ENCODE peak calls at places on chromosomes 6 and 20, in eight cellular contexts. X is AG09309, O is AG04449, W is GM12865, Y is tibial nerve, F is lower leg skin, H is cardiac fibroblast, R is HCT116. A is an unnamed sample.

GRCh38 chr20:58832442-58832841 is 18.3 kb downstream of the GNAS-AS1 start:
- DNase-seq in R (no peak), Y (no peak), O (no peak), W (no peak), X (no peak), F (no peak), H (no peak), A (no peak)

GRCh38 chr6:74745670-74746069 is 460.2 kb downstream of the COL12A1 start:
- DNase-seq in R (no peak), O (no peak), F (no peak), H (no peak), X (no peak), W (no peak), Y (no peak), A (no peak)

GRCh38 chr6:157994126-157994795 is 12.6 kb downstream of the SYNJ2 start:
- DNase-seq in X (no peak), R (no peak), Y (no peak), O (no peak), H (no peak), F (no peak), W (no peak), A (no peak)

GRCh38 chr6:32416031-32416430 is 9.1 kb upstream of the BTNL2 start:
- DNase-seq in H (peak), O (no peak), W (no peak), R (no peak), Y (no peak), F (no peak), X (no peak), A (no peak)

GRCh38 chr6:52877168-52877567 is 32.3 kb downstream of the GSTA3 start:
- DNase-seq in W (no peak), F (no peak), X (peak), H (peak), R (peak), O (peak), Y (no peak), A (no peak)

GRCh38 chr6:159151266-159151855 is 17.8 kb upstream of the FNDC1 start:
- DNase-seq in X (no peak), O (no peak), F (no peak), H (peak), Y (no peak), R (peak), W (peak), A (no peak)

GRCh38 chr6:110520188-110520956 is 44.0 kb upstream of the SLC22A16 start:
- DNase-seq in X (no peak), Y (no peak), H (no peak), W (no peak), O (no peak), F (no peak), R (no peak), A (no peak)

GRCh38 chr6:113690255-113690956 is 166.7 kb upstream of the MARCKS start:
- DNase-seq in R (no peak), H (peak), F (no peak), O (peak), X (peak), W (peak), Y (no peak), A (peak)

GRCh38 chr6:100209323-100210137 is 215.5 kb upstream of the MCHR2 start:
- DNase-seq in F (no peak), Y (no peak), H (peak), R (no peak), X (no peak), W (no peak), O (no peak), A (no peak)

GRCh38 chr20:55579802-55580201 is 425.5 kb downstream of the CBLN4 start:
- DNase-seq in O (no peak), X (no peak), Y (no peak), H (no peak), W (no peak), R (no peak), F (no peak), A (no peak)

GRCh38 chr20:10523438-10523837 is 88.3 kb downstream of the SLX4IP start:
- DNase-seq in X (no peak), F (no peak), O (no peak), Y (no peak), R (no peak), H (no peak), W (no peak), A (no peak)

GRCh38 chr6:155377061-155377460 is 62.8 kb upstream of the TFB1M start:
- DNase-seq in R (no peak), X (peak), F (no peak), H (peak), W (no peak), O (peak), Y (no peak), A (no peak)

GRCh38 chr6:127120787-127121636 is 2.5 kb downstream of the RSPO3 start:
- DNase-seq in H (peak), F (peak), X (peak), W (peak), R (peak), O (peak), Y (peak), A (peak)

GRCh38 chr6:100144991-100145390 is 151.0 kb upstream of the MCHR2 start:
- DNase-seq in H (no peak), X (no peak), F (no peak), O (no peak), Y (no peak), R (no peak), W (no peak), A (no peak)

GRCh38 chr6:128516514-128516898 is 3.9 kb downstream of the PTPRK start:
- DNase-seq in F (no peak), R (no peak), H (peak), W (peak), X (no peak), Y (no peak), O (no peak), A (no peak)

GRCh38 chr20:46367967-46368901 is 38.2 kb downstream of the ELMO2 start:
- DNase-seq in Y (no peak), F (no peak), W (peak), H (no peak), O (no peak), X (no peak), R (no peak), A (peak)

GRCh38 chr20:17568972-17569471 is 853 bp upstream of the DSTN start:
- DNase-seq in H (peak), F (peak), W (no peak), R (peak), Y (peak), O (peak), X (peak), A (peak)

GRCh38 chr6:96899019-96899418 is 1.3 kb upstream of the NDUFAF4 start:
- DNase-seq in X (no peak), O (no peak), W (peak), H (peak), R (peak), F (peak), Y (no peak), A (peak)

GRCh38 chr20:10119336-10119735 is 84.5 kb downstream of the ANKEF1 start:
- DNase-seq in F (no peak), W (no peak), X (no peak), H (no peak), Y (no peak), R (no peak), O (no peak), A (no peak)

GRCh38 chr20:16283978-16284377 is 289.3 kb downstream of the KIF16B start:
- DNase-seq in R (no peak), F (no peak), Y (no peak), H (no peak), W (no peak), O (no peak), X (no peak), A (peak)

GRCh38 chr6:73579389-73579788 is 58.6 kb upstream of the EEF1A1 start:
- DNase-seq in W (peak), H (no peak), Y (no peak), R (no peak), X (no peak), O (no peak), F (no peak), A (no peak)

GRCh38 chr6:28336284-28337024 is 506 bp upstream of the ZSCAN31 start:
- DNase-seq in Y (no peak), W (peak), O (no peak), R (no peak), X (no peak), F (no peak), H (peak), A (no peak)

GRCh38 chr6:27867051-27867940 is 44.9 kb downstream of the OR2B2 start:
- DNase-seq in Y (no peak), W (peak), F (peak), O (no peak), H (peak), X (no peak), R (no peak), A (no peak)

GRCh38 chr20:54123587-54124180 is 50.1 kb downstream of the CYP24A1 start:
- DNase-seq in X (peak), R (peak), H (peak), Y (no peak), O (peak), W (no peak), F (peak), A (no peak)

GRCh38 chr20:25014816-25015215 is 22.3 kb upstream of the APMAP start:
- DNase-seq in W (peak), F (no peak), Y (no peak), O (no peak), X (no peak), R (no peak), H (no peak), A (no peak)

GRCh38 chr6:169678342-169678741 is 23.5 kb downstream of the WDR27 start:
- DNase-seq in R (no peak), O (no peak), X (no peak), W (no peak), H (no peak), F (no peak), Y (no peak), A (no peak)

GRCh38 chr6:74070091-74070490 is 374.1 kb downstream of the CD109 start:
- DNase-seq in O (no peak), R (no peak), F (no peak), Y (no peak), X (peak), W (no peak), H (peak), A (no peak)

GRCh38 chr20:59020938-59021551 is 1.8 kb downstream of the TUBB1 start:
- DNase-seq in F (no peak), H (peak), X (no peak), R (no peak), O (no peak), Y (no peak), W (no peak), A (no peak)

GRCh38 chr6:112925702-112926101 is 578.6 kb downstream of the RFPL4B start:
- DNase-seq in R (no peak), O (no peak), X (no peak), Y (no peak), H (no peak), W (no peak), F (no peak), A (no peak)

GRCh38 chr20:47133809-47134456 is 222.6 kb downstream of the ZMYND8 start:
- DNase-seq in W (no peak), R (no peak), Y (no peak), O (no peak), X (no peak), H (peak), F (no peak), A (no peak)

DNA sequence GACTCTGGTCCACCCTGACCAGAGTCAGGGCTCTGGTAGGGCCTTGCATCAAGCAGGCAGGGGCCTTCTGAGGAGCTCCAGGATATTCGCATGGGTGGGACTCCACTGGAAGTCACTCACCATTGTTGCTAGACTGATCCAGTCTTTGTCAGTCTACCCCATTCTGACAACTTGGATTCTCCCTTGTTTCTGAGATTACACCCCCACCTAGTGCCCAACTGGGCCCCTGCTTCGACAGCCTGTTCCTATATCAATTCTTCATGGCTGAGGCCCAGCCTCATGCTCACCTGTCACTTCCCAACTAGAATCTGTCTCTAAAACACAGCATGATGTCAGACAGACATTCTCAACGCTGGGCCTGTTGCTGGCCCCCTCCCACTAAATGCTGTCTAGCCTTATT is 5.2 kb downstream of the SLC35D3 start:
- DNase-seq in F (no peak), O (no peak), W (peak), H (peak), Y (no peak), X (no peak), R (peak), A (no peak)
- TF ChIP-seq CTCF in F (no peak), O (peak), W (peak), H (peak), Y (no peak), X (peak), R (peak), A (peak)

DNA sequence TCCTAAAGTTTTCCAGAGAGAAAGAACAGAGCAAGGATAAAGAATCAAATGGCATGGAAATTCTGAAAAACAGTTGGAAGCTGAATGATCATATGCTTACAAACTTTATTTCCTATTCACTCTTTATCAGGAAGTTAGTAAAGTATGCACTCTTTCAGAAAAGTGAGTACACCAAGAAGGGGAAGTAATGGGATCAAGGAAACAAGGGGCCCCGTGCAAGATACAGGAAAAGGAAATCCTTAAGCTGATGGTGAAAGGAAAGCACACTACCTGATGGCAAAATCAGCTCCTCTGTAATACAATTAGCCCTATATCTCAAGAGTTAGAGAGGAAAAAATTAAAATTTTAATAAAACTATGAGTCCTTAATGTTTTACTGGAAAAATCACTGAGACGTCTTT is 14.0 kb downstream of the CALHM6 start:
- DNase-seq in R (no peak), O (no peak), X (no peak), F (no peak), H (no peak), W (no peak), Y (no peak), A (no peak)
- H3K4me3 ChIP-seq in R (no peak), O (no peak), X (no peak), F (no peak), H (no peak), W (no peak), Y (no peak), A (no peak)

DNA sequence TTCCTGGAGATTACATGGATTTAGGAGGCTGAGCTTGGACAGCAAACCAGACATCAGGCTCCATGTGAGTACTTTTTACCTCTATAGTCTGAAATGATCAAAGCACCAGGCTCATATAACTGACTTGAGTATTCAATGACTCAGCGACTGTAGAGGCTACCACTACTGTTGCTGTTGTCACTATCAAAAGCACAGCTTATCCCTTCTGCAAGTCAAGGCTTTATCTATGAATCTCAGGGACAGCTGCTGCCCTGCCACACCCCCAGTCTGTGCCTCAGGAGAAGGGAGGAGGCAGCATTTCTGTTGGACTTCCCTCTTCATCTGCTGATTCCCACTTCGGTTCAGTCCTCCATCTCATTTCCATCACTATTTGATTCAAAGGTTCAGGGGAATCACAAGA is 80.5 kb upstream of the CNR1 start:
- DNase-seq in R (no peak), W (no peak), H (no peak), O (no peak), X (no peak), F (no peak), Y (no peak), A (no peak)
- TF ChIP-seq CTCF in R (no peak), W (no peak), H (no peak), O (no peak), X (no peak), F (no peak), Y (no peak), A (no peak)

GRCh38 chr20:50798650-50799049 is 3.8 kb downstream of the BCAS4 start:
- DNase-seq in R (no peak), O (no peak), Y (no peak), X (no peak), W (peak), H (peak), F (no peak), A (no peak)

GRCh38 chr20:50799176-50799889 is 4.5 kb downstream of the BCAS4 start:
- DNase-seq in W (peak), F (no peak), Y (no peak), R (no peak), O (no peak), X (no peak), H (no peak), A (no peak)

GRCh38 chr20:50794846-50795634 is at the start of gene BCAS4:
- DNase-seq in H (peak), X (peak), O (no peak), W (peak), Y (peak), F (peak), R (peak), A (no peak)

GRCh38 chr20:50794181-50794845 is 548 bp upstream of the BCAS4 start:
- DNase-seq in H (no peak), F (no peak), X (no peak), R (no peak), O (no peak), W (no peak), Y (no peak), A (no peak)

GRCh38 chr20:50797142-50797541 is 2.3 kb downstream of the BCAS4 start:
- DNase-seq in O (no peak), F (no peak), H (no peak), X (no peak), R (no peak), Y (no peak), W (no peak), A (no peak)
- H3K4me3 ChIP-seq in O (no peak), F (no peak), H (no peak), X (no peak), R (no peak), Y (no peak), W (peak), A (no peak)

GRCh38 chr6:42320762-42321161 is 103.1 kb upstream of the MRPS10 start:
- DNase-seq in F (no peak), O (no peak), R (no peak), X (no peak), H (peak), Y (no peak), W (no peak), A (no peak)

GRCh38 chr6:42318485-42318884 is 100.8 kb upstream of the MRPS10 start:
- DNase-seq in H (no peak), O (no peak), W (no peak), Y (no peak), R (no peak), F (no peak), X (no peak), A (no peak)

GRCh38 chr6:42326248-42326647 is 108.6 kb upstream of the MRPS10 start:
- DNase-seq in Y (no peak), W (no peak), R (no peak), F (no peak), O (no peak), H (no peak), X (no peak), A (no peak)

GRCh38 chr6:42321976-42322375 is 104.3 kb upstream of the MRPS10 start:
- DNase-seq in F (no peak), W (no peak), O (no peak), Y (no peak), H (no peak), X (no peak), R (no peak), A (no peak)

DNA sequence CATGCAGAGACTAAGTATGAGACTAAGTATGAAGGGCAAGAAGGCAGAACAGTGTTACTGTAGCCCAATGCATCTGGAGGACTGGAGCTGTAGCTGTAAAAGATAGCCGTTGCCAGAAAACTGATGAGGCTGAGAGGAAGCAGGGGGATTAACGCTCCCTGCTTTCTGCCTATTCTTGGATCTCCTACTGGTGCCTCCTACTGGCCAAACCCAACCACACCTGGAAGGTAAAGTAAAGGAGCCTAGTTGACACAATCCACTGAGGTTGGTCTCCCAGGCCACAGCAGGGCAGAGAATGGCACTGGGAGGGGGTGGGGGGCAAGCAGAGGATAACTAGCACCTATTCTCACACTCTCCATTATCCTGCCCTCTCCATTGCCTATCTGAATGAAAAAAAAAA is 105.0 kb upstream of the MRPS10 start:
- DNase-seq in O (no peak), F (no peak), H (no peak), W (no peak), R (no peak), X (no peak), Y (no peak), A (no peak)
- TF ChIP-seq CTCF in O (no peak), F (no peak), H (no peak), W (peak), R (peak), X (no peak), Y (no peak), A (no peak)

GRCh38 chr6:82362144-82362543 is 1.5 kb upstream of the TPBG start:
- DNase-seq in O (no peak), H (peak), Y (no peak), R (no peak), F (no peak), X (no peak), W (no peak), A (no peak)
- H3K4me3 ChIP-seq in O (no peak), H (no peak), Y (no peak), R (no peak), F (no peak), X (no peak), W (no peak), A (no peak)

GRCh38 chr20:884983-885952 is 30.9 kb downstream of the ANGPT4 start:
- DNase-seq in W (peak), X (peak), R (no peak), H (peak), F (no peak), Y (peak), O (no peak), A (peak)
- TF ChIP-seq CTCF in W (no peak), X (no peak), R (no peak), H (no peak), F (no peak), Y (peak), O (no peak), A (peak)